ENCODE peak calls at places on chromosomes 13 and 19, in six cellular contexts. C is K562, H is GM12878, E is HCT116, B is HepG2, W is H1. X is an unnamed sample.

GRCh38 chr19:7832781-7833180 is 2.8 kb downstream of the EVI5L start:
- DNase-seq in B (no peak), W (no peak), E (no peak), H (no peak), C (no peak), X (no peak)

GRCh38 chr19:30363073-30363472 is 9.1 kb upstream of the ZNF536 start:
- DNase-seq in W (no peak), C (no peak), E (no peak), B (no peak), H (no peak), X (no peak)

GRCh38 chr13:40585911-40586471 is 80.5 kb downstream of the FOXO1 start:
- DNase-seq in W (no peak), E (no peak), C (no peak), B (no peak), H (no peak), X (no peak)

GRCh38 chr19:12786149-12786870 is 5.0 kb upstream of the JUNB start:
- DNase-seq in H (no peak), C (no peak), W (no peak), E (no peak), B (no peak), X (no peak)

GRCh38 chr19:10762656-10763055 is 44.8 kb downstream of the DNM2 start:
- DNase-seq in W (no peak), B (no peak), C (no peak), E (no peak), H (no peak), X (no peak)

GRCh38 chr13:21075303-21076264 is 14.2 kb upstream of the LATS2 start:
- DNase-seq in E (no peak), B (no peak), H (no peak), C (no peak), W (peak; percentile 82), X (no peak)

GRCh38 chr19:33558846-33559245 is 37.3 kb upstream of the PEPD start:
- DNase-seq in B (no peak), C (no peak), W (no peak), E (no peak), H (no peak), X (no peak)

GRCh38 chr19:45608948-45609347 is 6.9 kb upstream of the GPR4 start:
- DNase-seq in B (no peak), E (no peak), C (no peak), H (no peak), W (no peak), X (no peak)

GRCh38 chr19:5778402-5778801 is 6.1 kb downstream of the PRR22 start:
- DNase-seq in H (no peak), E (no peak), B (no peak), C (no peak), W (no peak), X (no peak)

GRCh38 chr13:32504263-32504662 is 34.3 kb downstream of the N4BP2L2 start:
- DNase-seq in E (no peak), H (no peak), W (no peak), C (no peak), B (peak; percentile 74), X (no peak)

GRCh38 chr13:32503727-32504126 is 34.9 kb downstream of the N4BP2L2 start:
- DNase-seq in C (no peak), B (peak; percentile 74), H (no peak), E (no peak), W (no peak), X (no peak)

GRCh38 chr13:32504876-32505275 is 33.7 kb downstream of the N4BP2L2 start:
- DNase-seq in B (no peak), W (no peak), C (no peak), H (no peak), E (no peak), X (no peak)

GRCh38 chr13:32499538-32500210 is 38.9 kb downstream of the N4BP2L2 start:
- DNase-seq in B (peak; percentile 84), E (no peak), H (no peak), W (no peak), C (no peak), X (no peak)

GRCh38 chr13:32501058-32501457 is 37.5 kb downstream of the N4BP2L2 start:
- DNase-seq in W (no peak), B (no peak), C (no peak), H (no peak), E (no peak), X (no peak)
- TF ChIP-seq ZNF274 in W (no peak), B (no peak), C (no peak), H (no peak), E (no peak), X (no peak)

GRCh38 chr13:98945863-98946605 is 31.8 kb downstream of the DOCK9 start:
- DNase-seq in H (no peak), C (no peak), E (no peak), W (no peak), B (no peak), X (no peak)
- TF ChIP-seq YY1 in H (no peak), C (no peak), E (no peak), W (no peak), B (no peak), X (no peak)

GRCh38 chr13:75694742-75695141 is 58.6 kb downstream of the LMO7 start:
- DNase-seq in W (no peak), C (no peak), H (no peak), B (no peak), E (no peak), X (no peak)
- TF ChIP-seq ZNF274 in W (no peak), C (no peak), H (no peak), B (no peak), E (no peak), X (no peak)

DNA sequence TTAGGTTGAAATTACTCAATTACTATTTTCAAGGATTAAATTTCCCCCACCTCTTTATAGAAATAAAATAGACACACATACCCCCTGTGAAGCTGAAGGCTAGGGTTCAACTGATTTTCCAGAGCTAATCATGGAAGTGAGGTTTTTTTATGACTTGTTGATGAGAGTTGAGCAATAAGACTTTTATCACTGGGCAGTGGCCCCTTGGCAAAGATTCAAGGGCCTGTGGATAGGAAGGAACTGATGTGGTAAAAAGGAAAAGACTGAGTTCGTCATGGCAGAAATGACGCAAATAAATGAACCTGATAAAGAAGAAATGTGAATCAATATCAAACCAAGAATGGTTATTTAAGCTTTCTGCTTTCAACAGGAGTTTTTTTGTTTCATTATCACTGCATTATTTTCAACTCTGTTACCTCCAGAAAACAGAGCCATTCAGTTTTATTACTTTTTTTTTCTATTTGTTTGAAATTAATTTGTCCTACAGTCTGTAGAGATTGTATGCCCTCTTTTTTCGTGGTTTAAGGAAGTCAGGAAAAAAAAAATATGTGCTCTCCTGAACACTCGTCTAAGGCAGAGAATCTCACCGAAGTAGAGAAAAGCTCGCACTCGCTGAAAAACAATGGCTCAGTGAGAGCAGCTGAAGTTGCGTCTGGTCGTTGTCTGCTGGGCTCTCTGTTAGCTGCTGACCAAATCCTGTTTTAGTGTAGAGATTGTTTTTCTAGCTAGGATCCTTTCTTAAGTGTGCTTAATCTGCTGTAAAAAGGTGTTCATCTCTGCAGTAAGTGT is 38.9 kb downstream of the STOML3 start:
- DNase-seq in H (no peak), C (no peak), B (no peak), E (no peak), W (no peak), X (no peak)
- TF ChIP-seq YY1 in H (no peak), C (no peak), B (no peak), E (no peak), W (no peak), X (no peak)